ENCODE peak calls at places on chromosome 21, in four cellular contexts. X is endothelial cell of umbilical vein, M is ovary, L is neural crest cell. D is an unnamed sample.
A peak's percentile ranks its signal among the peaks of the same experiment; 100 is the strongest.

GRCh38 chr21:17819878-17820232 is 699 bp upstream of the C21orf91 start:
- DNase-seq in M (no peak), L (no peak), X (no peak), D (no peak)

GRCh38 chr21:40618216-40618615 is 228.7 kb downstream of the DSCAM start:
- DNase-seq in L (no peak), X (no peak), M (no peak), D (no peak)

GRCh38 chr21:31216206-31216605 is 127.9 kb downstream of the TIAM1 start:
- DNase-seq in M (no peak), L (no peak), X (no peak), D (no peak)

GRCh38 chr21:19463966-19464365 is 1060.4 kb upstream of the TMPRSS15 start:
- DNase-seq in M (no peak), X (no peak), L (no peak), D (no peak)

GRCh38 chr21:25307489-25307888 is 299.8 kb downstream of the MRPL39 start:
- DNase-seq in X (no peak), M (no peak), L (no peak), D (no peak)

GRCh38 chr21:45542667-45543370 is 579 bp upstream of the SLC19A1 start:
- DNase-seq in M (peak; percentile 37), L (no peak), X (no peak), D (peak; percentile 10)

GRCh38 chr21:29168874-29169273 is 38.4 kb downstream of the MAP3K7CL start:
- DNase-seq in M (no peak), X (no peak), L (no peak), D (no peak)

GRCh38 chr21:27023186-27023585 is 56.3 kb upstream of the ADAMTS5 start:
- DNase-seq in L (no peak), M (no peak), X (no peak), D (no peak)

GRCh38 chr21:26982767-26983166 is 15.9 kb upstream of the ADAMTS5 start:
- DNase-seq in L (no peak), X (no peak), M (no peak), D (no peak)

GRCh38 chr21:17797967-17798366 is 21.2 kb downstream of the C21orf91 start:
- DNase-seq in M (no peak), L (no peak), X (no peak), D (no peak)

GRCh38 chr21:31156662-31157061 is 118.4 kb upstream of the KRTAP19-8 start:
- DNase-seq in X (no peak), M (no peak), L (no peak), D (no peak)

GRCh38 chr21:16185766-16186165 is 456.0 kb downstream of the USP25 start:
- DNase-seq in M (no peak), L (no peak), X (peak; percentile 23), D (no peak)

GRCh38 chr21:43361493-43362296 is 65.2 kb downstream of the SIK1 start:
- DNase-seq in M (no peak), L (no peak), X (peak; percentile 16), D (no peak)

GRCh38 chr21:29433366-29434059 is 134.8 kb downstream of the BACH1 start:
- DNase-seq in L (no peak), X (no peak), M (no peak), D (no peak)

GRCh38 chr21:45517249-45518065 is 24.8 kb downstream of the SLC19A1 start:
- DNase-seq in M (no peak), L (no peak), X (peak; percentile 15), D (no peak)

GRCh38 chr21:16192900-16193299 is 463.1 kb downstream of the USP25 start:
- DNase-seq in L (no peak), X (no peak), M (no peak), D (no peak)

GRCh38 chr21:25568230-25568629 is 39.1 kb downstream of the MRPL39 start:
- DNase-seq in X (peak; percentile 86), L (no peak), M (peak; percentile 18), D (no peak)

GRCh38 chr21:28263974-28264373 is 728.7 kb downstream of the LTN1 start:
- DNase-seq in L (no peak), M (no peak), X (no peak), D (no peak)

GRCh38 chr21:27693376-27693775 is 726.5 kb upstream of the ADAMTS5 start:
- DNase-seq in X (no peak), M (no peak), L (no peak), D (no peak)

GRCh38 chr21:16536661-16537359 is 807.0 kb downstream of the USP25 start:
- DNase-seq in M (no peak), X (peak; percentile 65), L (no peak), D (no peak)

GRCh38 chr21:17848228-17848627 is 29.1 kb upstream of the C21orf91 start:
- DNase-seq in M (no peak), X (no peak), L (no peak), D (no peak)

GRCh38 chr21:42262826-42263225 is 43.9 kb downstream of the ABCG1 start:
- DNase-seq in L (no peak), M (no peak), X (peak; percentile 84), D (no peak)
- TF ChIP-seq CTCF in L (no peak), M (no peak), X (no peak), D (no peak)

GRCh38 chr21:34888569-34889286 is 160.4 kb downstream of the RUNX1 start:
- DNase-seq in X (peak; percentile 91), M (peak; percentile 90), L (peak; percentile 73), D (peak; percentile 78)
- TF ChIP-seq CTCF in X (no peak), M (no peak), L (no peak), D (no peak)

GRCh38 chr21:33855190-33855589 is 60.4 kb downstream of the ATP5PO start:
- DNase-seq in X (no peak), M (no peak), L (no peak), D (no peak)
- TF ChIP-seq CTCF in X (no peak), M (no peak), L (peak; percentile 22), D (peak; percentile 8)

GRCh38 chr21:14949603-14950002 is 115.2 kb downstream of the NRIP1 start:
- DNase-seq in L (no peak), M (no peak), X (no peak), D (no peak)
- TF ChIP-seq CTCF in L (no peak), M (no peak), X (no peak), D (no peak)

GRCh38 chr21:44461005-44461404 is 5.7 kb downstream of the LRRC3 start:
- DNase-seq in L (no peak), X (no peak), M (no peak), D (no peak)

GRCh38 chr21:44462090-44462833 is 7.0 kb downstream of the LRRC3 start:
- DNase-seq in L (no peak), X (no peak), M (no peak), D (no peak)

GRCh38 chr21:44460441-44460755 is 5.1 kb downstream of the LRRC3 start:
- DNase-seq in L (no peak), X (no peak), M (no peak), D (no peak)

GRCh38 chr21:44462834-44463200 is 7.5 kb downstream of the LRRC3 start:
- DNase-seq in X (no peak), M (no peak), L (no peak), D (no peak)

GRCh38 chr21:44461438-44462089 is 6.3 kb downstream of the LRRC3 start:
- DNase-seq in X (no peak), L (no peak), M (no peak), D (no peak)
- TF ChIP-seq CTCF in X (peak; percentile 3), L (peak; percentile 43), M (no peak), D (peak; percentile 55)

GRCh38 chr21:46542588-46543092 is 62.2 kb downstream of the S100B start:
- DNase-seq in L (no peak), M (no peak), X (no peak), D (no peak)

GRCh38 chr21:46545363-46545762 is 59.5 kb downstream of the S100B start:
- DNase-seq in L (no peak), M (no peak), X (no peak), D (no peak)

GRCh38 chr21:46543306-46543705 is 61.6 kb downstream of the S100B start:
- DNase-seq in M (no peak), X (no peak), L (no peak), D (no peak)

GRCh38 chr21:46544824-46545223 is 60.1 kb downstream of the S100B start:
- DNase-seq in X (no peak), L (no peak), M (no peak), D (no peak)

GRCh38 chr21:46544003-46544402 is 60.9 kb downstream of the S100B start:
- DNase-seq in M (no peak), X (no peak), L (no peak), D (no peak)
- TF ChIP-seq CTCF in M (no peak), X (no peak), L (no peak), D (no peak)

GRCh38 chr21:21973806-21974205 is 975.6 kb downstream of the NCAM2 start:
- DNase-seq in X (no peak), L (no peak), M (no peak), D (no peak)
- TF ChIP-seq CTCF in X (no peak), L (no peak), M (no peak), D (peak; percentile 24)

GRCh38 chr21:32414579-32415358 is 2.3 kb downstream of the EVA1C start:
- DNase-seq in L (no peak), X (peak; percentile 75), M (no peak), D (no peak)
- TF ChIP-seq CTCF in L (peak; percentile 35), X (peak; percentile 51), M (no peak), D (peak; percentile 17)

GRCh38 chr21:36478207-36478701 is 1.7 kb downstream of the CLDN14 start:
- DNase-seq in X (peak; percentile 85), M (no peak), L (no peak), D (no peak)

GRCh38 chr21:36477559-36477958 is 2.4 kb downstream of the CLDN14 start:
- DNase-seq in X (no peak), L (no peak), M (no peak), D (no peak)

GRCh38 chr21:36480618-36481017 is 696 bp upstream of the CLDN14 start:
- DNase-seq in L (no peak), X (no peak), M (no peak), D (no peak)

GRCh38 chr21:36479415-36480402 is at the start of gene CLDN14:
- DNase-seq in L (no peak), M (no peak), X (no peak), D (no peak)

GRCh38 chr21:36478941-36479340 is 981 bp downstream of the CLDN14 start:
- DNase-seq in L (peak; percentile 8), M (no peak), X (peak; percentile 48), D (no peak)
- TF ChIP-seq CTCF in L (no peak), M (no peak), X (peak; percentile 34), D (peak; percentile 30)

GRCh38 chr21:38712076-38712475 is 93.7 kb upstream of the ETS2 start:
- DNase-seq in M (no peak), L (peak; percentile 7), X (peak; percentile 68), D (no peak)
- TF ChIP-seq CTCF in M (no peak), L (peak; percentile 53), X (peak; percentile 55), D (peak; percentile 19)